ENCODE peak calls at places on chromosomes 2 and 18, in nine cellular contexts. F, C, U, A, J, W, H, B and S are unnamed samples.

GRCh38 chr2:105576440-105577241 is 168.1 kb upstream of the NCK2 start:
- DNase-seq in A (peak), H (peak), J (no peak), C (peak), F (no peak), U (peak), B (peak), W (no peak), S (no peak)

GRCh38 chr2:102063360-102063947 is 71.7 kb downstream of the IL1R2 start:
- DNase-seq in J (no peak), C (no peak), A (no peak), H (peak), W (no peak), U (no peak), B (no peak), F (no peak), S (peak)

GRCh38 chr2:121159291-121160144 is 125.5 kb downstream of the TFCP2L1 start:
- DNase-seq in C (no peak), H (no peak), A (no peak), U (no peak), W (no peak), J (no peak), F (no peak), B (no peak), S (no peak)

GRCh38 chr18:32899819-32900218 is 127.0 kb upstream of the KLHL14 start:
- DNase-seq in J (no peak), W (no peak), A (no peak), C (no peak), F (no peak), U (no peak), H (peak), B (no peak), S (no peak)

GRCh38 chr2:45009303-45009927 is at the start of gene SIX2:
- DNase-seq in U (peak), W (no peak), F (no peak), H (peak), B (no peak), J (no peak), A (peak), C (peak), S (peak)

GRCh38 chr2:175855236-175855635 is 146.8 kb downstream of the LNPK start:
- DNase-seq in B (no peak), F (no peak), A (no peak), H (no peak), W (no peak), J (no peak), U (no peak), C (no peak), S (no peak)

GRCh38 chr2:28958689-28959088 is 22.4 kb upstream of the TOGARAM2 start:
- DNase-seq in W (peak), C (peak), F (peak), B (peak), J (peak), H (peak), A (peak), U (peak), S (no peak)

GRCh38 chr2:171185165-171185818 is 24.6 kb upstream of the TLK1 start:
- DNase-seq in C (no peak), A (no peak), F (no peak), B (no peak), J (no peak), H (no peak), W (no peak), U (no peak), S (no peak)

GRCh38 chr2:45930396-45930792 is 278.9 kb downstream of the PRKCE start:
- DNase-seq in B (no peak), J (no peak), C (peak), F (no peak), H (peak), A (no peak), U (no peak), W (no peak), S (no peak)

GRCh38 chr18:74399225-74399887 is 57.8 kb downstream of the DIPK1C start:
- DNase-seq in W (no peak), J (no peak), C (no peak), U (no peak), H (no peak), B (no peak), F (no peak), A (no peak), S (no peak)

GRCh38 chr18:11767935-11768334 is 78.9 kb downstream of the GNAL start:
- DNase-seq in C (no peak), H (no peak), F (no peak), U (no peak), A (no peak), W (no peak), J (no peak), B (no peak), S (no peak)

GRCh38 chr18:32771169-32771751 is 1.6 kb downstream of the KLHL14 start:
- DNase-seq in J (no peak), F (no peak), W (no peak), B (no peak), C (no peak), U (peak), A (no peak), H (no peak), S (peak)

GRCh38 chr2:96204836-96205235 is 3.8 kb downstream of the STARD7 start:
- DNase-seq in U (no peak), A (no peak), C (no peak), J (no peak), B (no peak), W (no peak), F (no peak), H (no peak), S (no peak)

GRCh38 chr2:80469428-80469827 is 164.9 kb upstream of the LRRTM1 start:
- DNase-seq in W (no peak), C (no peak), U (no peak), H (no peak), A (no peak), B (no peak), J (no peak), F (no peak), S (no peak)